ENCODE peak calls at places on chromosomes 2 and 18, in four cellular contexts. W is activated naive CD4-positive, alpha-beta T cell treated with anti-CD3 and anti-CD28 coated beads for 36 hours; Y is M059J; O is non-pigmented ciliary epithelial cell. C is an unnamed sample.

GRCh38 chr2:20304411-20304810 is 46.2 kb downstream of the PUM2 start:
- DNase-seq in O (peak; percentile 31), Y (no peak), W (no peak), C (no peak)

GRCh38 chr2:221103930-221104329 is 468.2 kb downstream of the EPHA4 start:
- DNase-seq in W (no peak), O (no peak), Y (no peak), C (no peak)

GRCh38 chr2:18559531-18559930 is 922 bp downstream of the RDH14 start:
- DNase-seq in W (no peak), Y (no peak), O (no peak), C (no peak)

GRCh38 chr2:69893684-69894481 is at the start of gene SNRNP27:
- DNase-seq in O (peak; percentile 22), W (peak; percentile 91), Y (peak; percentile 77), C (peak; percentile 82)

GRCh38 chr18:3498705-3499451 is 48.9 kb downstream of the TGIF1 start:
- DNase-seq in Y (no peak), O (no peak), W (peak; percentile 30), C (no peak)

GRCh38 chr2:1769703-1770422 is 25.5 kb upstream of the PXDN start:
- DNase-seq in O (no peak), W (peak; percentile 73), Y (peak; percentile 65), C (peak; percentile 68)

GRCh38 chr2:13193900-13194299 is 477.2 kb downstream of the TRIB2 start:
- DNase-seq in O (peak; percentile 4), Y (peak; percentile 17), W (no peak), C (no peak)

GRCh38 chr2:104900608-104901007 is 46.7 kb downstream of the POU3F3 start:
- DNase-seq in W (no peak), Y (no peak), O (no peak), C (no peak)

GRCh38 chr2:202361133-202361532 is 15.0 kb upstream of the BMPR2 start:
- DNase-seq in Y (no peak), O (no peak), W (no peak), C (no peak)

GRCh38 chr18:78986018-78986481 is 6.4 kb downstream of the SALL3 start:
- DNase-seq in Y (peak; percentile 21), O (no peak), W (peak; percentile 41), C (no peak)

GRCh38 chr18:44651918-44652317 is 28.8 kb upstream of the SETBP1 start:
- DNase-seq in O (no peak), Y (no peak), W (no peak), C (no peak)

GRCh38 chr2:237744613-237745249 is 53.8 kb upstream of the RBM44 start:
- DNase-seq in Y (peak; percentile 36), O (no peak), W (peak; percentile 86), C (peak; percentile 81)

GRCh38 chr2:46555011-46555410 is 75.6 kb downstream of the TMEM247 start:
- DNase-seq in O (no peak), Y (no peak), W (peak; percentile 42), C (no peak)

GRCh38 chr2:218727502-218728165 is 17.0 kb downstream of the TTLL4 start:
- DNase-seq in O (no peak), Y (peak; percentile 31), W (peak; percentile 15), C (no peak)

GRCh38 chr2:110741491-110741980 is 9.2 kb downstream of the ACOXL start:
- DNase-seq in Y (peak; percentile 82), W (no peak), O (no peak), C (no peak)

GRCh38 chr2:27765621-27766286 is 5.8 kb upstream of the MRPL33 start:
- DNase-seq in Y (no peak), W (peak; percentile 45), O (no peak), C (peak; percentile 72)

GRCh38 chr2:132859550-132859949 is 189.5 kb upstream of the LYPD1 start:
- DNase-seq in Y (no peak), W (no peak), O (no peak), C (no peak)

C was measured in left lobe of liver.